ENCODE peak calls at places on chromosomes 1 and 21, in nine cellular contexts. C is ovary, T is RWPE1, F is hepatocyte, J is IMR-90, A is mammary epithelial cell, Q is small intestine, D is fibroblast of lung, Z is stomach. R is an unnamed sample.

GRCh38 chr1:25543425-25544242 is at the start of gene LDLRAP1:
- DNase-seq in C (peak), T (peak), F (peak), J (peak), A (peak), Q (peak), D (peak), Z (peak), R (peak)

GRCh38 chr1:160093624-160094290 is 4.7 kb downstream of the IGSF8 start:
- DNase-seq in C (no peak), T (no peak), F (no peak), J (no peak), A (no peak), Q (peak), D (no peak), Z (no peak), R (no peak)

GRCh38 chr21:45838636-45839035 is 142.9 kb upstream of the COL6A1 start:
- DNase-seq in C (no peak), T (no peak), F (no peak), J (peak), A (no peak), Q (no peak), D (peak), Z (no peak), R (no peak)

GRCh38 chr1:15707239-15707940 is 23.3 kb downstream of the PLEKHM2 start:
- DNase-seq in C (no peak), T (no peak), F (no peak), J (no peak), A (no peak), Q (no peak), D (no peak), Z (no peak), R (no peak)

GRCh38 chr1:240946926-240947325 is 335.0 kb upstream of the GREM2 start:
- DNase-seq in C (no peak), T (peak), F (peak), J (peak), A (no peak), Q (peak), D (peak), Z (no peak), R (no peak)

GRCh38 chr1:177170756-177171535 is at the start of gene BRINP2:
- DNase-seq in C (peak), T (peak), F (peak), J (peak), A (peak), Q (peak), D (peak), Z (peak), R (peak)

GRCh38 chr1:10378071-10378841 is 20.6 kb upstream of the PGD start:
- DNase-seq in C (peak), T (no peak), F (peak), J (peak), A (peak), Q (no peak), D (peak), Z (peak), R (no peak)

GRCh38 chr1:156677616-156678596 is 699 bp upstream of the NES start:
- DNase-seq in C (peak), T (peak), F (peak), J (peak), A (peak), Q (peak), D (peak), Z (peak), R (peak)

GRCh38 chr21:18411565-18411964 is 8.0 kb upstream of the TMPRSS15 start:
- DNase-seq in C (no peak), T (no peak), F (no peak), J (no peak), A (no peak), Q (peak), D (no peak), Z (no peak), R (no peak)

GRCh38 chr1:155210304-155210703 is 1.8 kb downstream of the MTX1 start:
- DNase-seq in C (no peak), T (no peak), F (no peak), J (no peak), A (no peak), Q (no peak), D (no peak), Z (no peak), R (no peak)

GRCh38 chr1:155207578-155208405 is at the start of gene THBS3:
- DNase-seq in C (peak), T (no peak), F (peak), J (peak), A (no peak), Q (no peak), D (peak), Z (no peak), R (no peak)

GRCh38 chr1:155209373-155209721 is 852 bp downstream of the MTX1 start:
- DNase-seq in C (no peak), T (no peak), F (no peak), J (no peak), A (no peak), Q (no peak), D (no peak), Z (no peak), R (no peak)

GRCh38 chr1:155208406-155208655 is 164 bp upstream of the MTX1 start:
- DNase-seq in C (no peak), T (no peak), F (no peak), J (no peak), A (no peak), Q (no peak), D (no peak), Z (no peak), R (no peak)

GRCh38 chr1:155208656-155209372 is at the start of gene MTX1:
- DNase-seq in C (peak), T (peak), F (peak), J (peak), A (peak), Q (peak), D (peak), Z (peak), R (peak)
- H3K27ac ChIP-seq in C (peak), T (peak), F (peak), J (peak), A (peak), Q (peak), D (peak), Z (peak), R (peak)

GRCh38 chr1:51898090-51898734 is 19.7 kb upstream of the NRDC start:
- DNase-seq in C (no peak), T (peak), F (no peak), J (peak), A (peak), Q (no peak), D (peak), Z (no peak), R (no peak)

GRCh38 chr1:51901151-51901550 is 22.6 kb upstream of the NRDC start:
- DNase-seq in C (no peak), T (no peak), F (no peak), J (no peak), A (no peak), Q (no peak), D (no peak), Z (no peak), R (no peak)

GRCh38 chr1:51902456-51902855 is 23.9 kb upstream of the NRDC start:
- DNase-seq in C (no peak), T (no peak), F (no peak), J (no peak), A (no peak), Q (no peak), D (no peak), Z (no peak), R (no peak)

GRCh38 chr1:51899022-51899421 is 20.5 kb upstream of the NRDC start:
- DNase-seq in C (no peak), T (no peak), F (no peak), J (no peak), A (no peak), Q (no peak), D (no peak), Z (no peak), R (no peak)

GRCh38 chr1:51897699-51898031 is 19.1 kb upstream of the NRDC start:
- DNase-seq in C (no peak), T (peak), F (no peak), J (peak), A (peak), Q (no peak), D (peak), Z (no peak), R (no peak)
- H3K27ac ChIP-seq in C (no peak), T (peak), F (no peak), J (peak), A (peak), Q (no peak), D (peak), Z (no peak), R (no peak)

GRCh38 chr1:19361231-19362147 is 49.4 kb downstream of the SLC66A1 start:
- DNase-seq in C (no peak), T (peak), F (no peak), J (peak), A (peak), Q (no peak), D (peak), Z (no peak), R (no peak)
- H3K27ac ChIP-seq in C (no peak), T (peak), F (peak), J (no peak), A (peak), Q (no peak), D (no peak), Z (no peak), R (no peak)

GRCh38 chr1:116167625-116168276 is 56.6 kb downstream of the MAB21L3 start:
- DNase-seq in C (peak), T (no peak), F (peak), J (no peak), A (no peak), Q (no peak), D (peak), Z (peak), R (no peak)
- H3K27ac ChIP-seq in C (no peak), T (no peak), F (peak), J (no peak), A (no peak), Q (peak), D (no peak), Z (peak), R (peak)

R was measured in dorsolateral prefrontal cortex.